ENCODE peak calls at places on chromosomes 5 and 9, in nine cellular contexts. S, X, Y, K, U, I, R, N and J are unnamed samples.

GRCh38 chr5:2888520-2889060 is 137.1 kb upstream of the IRX2 start:
- DNase-seq in Y (no peak), U (no peak), X (no peak), K (no peak), N (no peak), S (no peak), R (no peak), I (no peak), J (no peak)

GRCh38 chr9:128098936-128099931 is 28.3 kb downstream of the PTGES2 start:
- DNase-seq in K (no peak), N (no peak), S (no peak), U (no peak), I (no peak), X (no peak), Y (no peak), R (no peak), J (no peak)

GRCh38 chr9:68513981-68514380 is 26.7 kb downstream of the TMEM252 start:
- DNase-seq in U (no peak), K (no peak), S (no peak), Y (no peak), R (no peak), X (no peak), N (no peak), I (no peak), J (no peak)

GRCh38 chr5:118999696-119000095 is 11.3 kb upstream of the DTWD2 start:
- DNase-seq in K (no peak), X (no peak), N (no peak), I (no peak), U (no peak), S (no peak), Y (no peak), R (no peak), J (no peak)

GRCh38 chr9:110180713-110181434 is 27.1 kb downstream of the C9orf152 start:
- DNase-seq in S (no peak), N (no peak), I (no peak), U (no peak), R (no peak), K (no peak), X (peak; percentile 22), Y (no peak), J (no peak)

GRCh38 chr5:32058101-32058500 is 116.0 kb downstream of the GOLPH3 start:
- DNase-seq in Y (no peak), K (no peak), S (no peak), I (no peak), U (no peak), X (no peak), R (no peak), N (no peak), J (no peak)

GRCh38 chr5:123035950-123036390 is 555 bp downstream of the PPIC start:
- DNase-seq in K (peak; percentile 56), Y (no peak), R (no peak), U (peak; percentile 47), I (peak; percentile 52), S (peak; percentile 63), X (no peak), N (no peak), J (no peak)

GRCh38 chr5:154444559-154445421 is 1.0 kb upstream of the SAP30L start:
- DNase-seq in N (peak; percentile 14), X (no peak), Y (no peak), R (no peak), K (no peak), S (peak; percentile 45), U (peak; percentile 49), I (peak; percentile 32), J (no peak)

GRCh38 chr9:87447547-87448432 is 49.9 kb upstream of the DAPK1 start:
- DNase-seq in S (no peak), N (no peak), R (no peak), Y (no peak), I (no peak), K (no peak), X (no peak), U (no peak), J (no peak)

GRCh38 chr9:7139886-7140285 is 382.1 kb downstream of the KDM4C start:
- DNase-seq in Y (no peak), U (no peak), N (no peak), S (no peak), I (no peak), R (no peak), X (no peak), K (no peak), J (no peak)